ENCODE peak calls at places on chromosomes 3 and 15, in ten cellular contexts. K is H9; U is Calu3; H is stimulated activated CD8-positive, alpha-beta memory T cell treated with anti-CD3 and anti-CD28 coated beads, Interleukin-7, amount 100 ng/mL, for 1 hour; V is GM23248; T is non-pigmented ciliary epithelial cell; S is natural killer cell treated with Interleukin-12 subunit alpha and Interleukin-12 subunit beta and Interleukin-15 and Interleukin-18, amount 100 ng/mL, for 72 hours; J is B cell; F is stimulated activated CD4-positive, alpha-beta T cell treated with anti-CD3 and anti-CD28 coated beads, TNF-alpha, amount 100 ng/mL, for 24 hours; P is NCI-H774. L is an unnamed sample.
A peak's percentile ranks its signal among the peaks of the same experiment; 100 is the strongest.

GRCh38 chr15:95715919-95716318 is 614.6 kb upstream of the NR2F2 start:
- DNase-seq in K (no peak), U (no peak), H (no peak), V (no peak), T (no peak), S (no peak), J (no peak), F (no peak), P (no peak), L (no peak)

GRCh38 chr3:127150915-127151564 is 41.9 kb upstream of the PRR23E start:
- DNase-seq in K (no peak), U (no peak), H (no peak), V (no peak), T (no peak), S (no peak), J (no peak), F (no peak), P (no peak), L (no peak)

GRCh38 chr3:124995460-124995994 is 60.3 kb downstream of the HEG1 start:
- DNase-seq in K (peak; percentile 71), U (peak; percentile 61), H (peak; percentile 3), V (peak; percentile 49), T (no peak), S (peak; percentile 69), J (peak; percentile 71), F (no peak), P (no peak), L (peak; percentile 70)

GRCh38 chr15:48478581-48478980 is 147.4 kb downstream of the DUT start:
- DNase-seq in K (no peak), U (no peak), H (no peak), V (peak; percentile 44), T (no peak), S (no peak), J (no peak), F (no peak), P (no peak), L (no peak)

GRCh38 chr3:127824151-127824825 is 2.0 kb upstream of the MGLL start:
- DNase-seq in K (no peak), U (no peak), H (no peak), V (no peak), T (no peak), S (no peak), J (no peak), F (no peak), P (no peak), L (no peak)

GRCh38 chr15:95174281-95174680 is 942.9 kb downstream of the MCTP2 start:
- DNase-seq in K (no peak), U (no peak), H (no peak), V (peak; percentile 44), T (no peak), S (no peak), J (no peak), F (no peak), P (no peak), L (no peak)

GRCh38 chr15:87829651-87830050 is 426.9 kb downstream of the NTRK3 start:
- DNase-seq in K (no peak), U (no peak), H (no peak), V (peak; percentile 6), T (no peak), S (no peak), J (no peak), F (no peak), P (no peak), L (no peak)

GRCh38 chr3:52205727-52206372 is 7.9 kb downstream of the ALAS1 start:
- DNase-seq in K (no peak), U (no peak), H (no peak), V (no peak), T (no peak), S (no peak), J (no peak), F (no peak), P (no peak), L (no peak)

GRCh38 chr15:62110000-62110851 is 43.4 kb downstream of the C2CD4A start:
- DNase-seq in K (no peak), U (peak; percentile 57), H (no peak), V (peak; percentile 89), T (no peak), S (no peak), J (no peak), F (no peak), P (peak; percentile 59), L (no peak)

GRCh38 chr3:126960604-126960995 is 22.3 kb upstream of the PLXNA1 start:
- DNase-seq in K (no peak), U (no peak), H (no peak), V (no peak), T (no peak), S (peak; percentile 32), J (no peak), F (no peak), P (no peak), L (no peak)

GRCh38 chr3:159798951-159799350 is 189.7 kb upstream of the IL12A start:
- DNase-seq in K (no peak), U (peak; percentile 48), H (no peak), V (peak; percentile 69), T (peak; percentile 71), S (no peak), J (no peak), F (no peak), P (no peak), L (no peak)

GRCh38 chr3:177713921-177714900 is 516.9 kb upstream of the TBL1XR1 start:
- DNase-seq in K (no peak), U (no peak), H (no peak), V (no peak), T (no peak), S (no peak), J (no peak), F (no peak), P (no peak), L (no peak)

L was measured in NAMALWA.